ENCODE peak calls at places on chromosomes 5 and 9, in ten cellular contexts. O is cardiac muscle cell, C is right atrium auricular region, Z is adrenal gland, D is NCI-H2107, K is HFF-Myc, A is amygdala, X is left ventricle myocardium inferior, P is AG08396, I is EL. H is an unnamed sample.

GRCh38 chr5:114953559-114953958 is 216.1 kb downstream of the TRIM36 start:
- DNase-seq in A (no peak), X (no peak), I (no peak), K (no peak), Z (no peak), C (no peak), D (no peak), P (no peak), O (no peak), H (no peak)

GRCh38 chr9:120692901-120693573 is 21.2 kb downstream of the MEGF9 start:
- DNase-seq in Z (no peak), K (no peak), D (no peak), I (peak), X (no peak), O (no peak), P (no peak), A (no peak), C (no peak), H (no peak)

GRCh38 chr5:64690417-64691151 is at the start of gene SHISAL2B:
- DNase-seq in D (no peak), O (peak), K (no peak), Z (no peak), P (peak), A (no peak), C (no peak), X (no peak), I (peak), H (no peak)

GRCh38 chr5:167759411-167759821 is 532.0 kb upstream of the WWC1 start:
- DNase-seq in D (no peak), X (no peak), I (peak), A (no peak), Z (no peak), P (no peak), K (no peak), C (no peak), O (no peak), H (no peak)

GRCh38 chr5:133530270-133530669 is 82.1 kb downstream of the FSTL4 start:
- DNase-seq in O (no peak), P (no peak), C (no peak), K (no peak), Z (no peak), X (no peak), D (no peak), A (no peak), I (no peak), H (no peak)

GRCh38 chr5:34923694-34924461 is 5.5 kb upstream of the DNAJC21 start:
- DNase-seq in D (no peak), X (no peak), P (peak), A (no peak), Z (peak), O (no peak), I (peak), K (peak), C (no peak), H (no peak)

GRCh38 chr9:94289691-94290090 is 30.6 kb downstream of the ZNF169 start:
- DNase-seq in X (no peak), A (no peak), I (peak), C (no peak), Z (no peak), D (no peak), K (no peak), O (no peak), P (peak), H (no peak)

GRCh38 chr9:88990721-88991065 is 575 bp upstream of the S1PR3 start:
- DNase-seq in P (no peak), D (no peak), K (no peak), A (no peak), Z (no peak), C (no peak), O (peak), I (no peak), X (no peak), H (no peak)

GRCh38 chr5:127933348-127933747 is 150.2 kb upstream of the SLC12A2 start:
- DNase-seq in P (no peak), O (no peak), A (no peak), X (no peak), Z (no peak), I (no peak), C (no peak), K (no peak), D (no peak), H (no peak)

GRCh38 chr9:92664394-92665152 is 5.4 kb downstream of the IPPK start:
- DNase-seq in Z (no peak), A (no peak), P (no peak), X (no peak), K (no peak), C (no peak), D (no peak), O (no peak), I (no peak), H (no peak)

GRCh38 chr5:1836176-1836890 is 35.1 kb downstream of the NDUFS6 start:
- DNase-seq in A (no peak), C (no peak), P (no peak), I (no peak), Z (peak), X (peak), O (peak), K (no peak), D (no peak), H (no peak)

GRCh38 chr5:39191216-39191615 is 28.1 kb downstream of the FYB1 start:
- DNase-seq in D (no peak), X (no peak), P (no peak), C (no peak), K (no peak), I (no peak), Z (no peak), A (no peak), O (no peak), H (no peak)

GRCh38 chr9:136310273-136311030 is 6.6 kb upstream of the CCDC187 start:
- DNase-seq in C (no peak), O (no peak), K (no peak), D (peak), A (no peak), X (no peak), I (no peak), Z (no peak), P (no peak), H (no peak)

GRCh38 chr9:104982543-104982942 is 54.6 kb upstream of the ABCA1 start:
- DNase-seq in K (no peak), X (no peak), C (no peak), D (no peak), P (no peak), Z (no peak), A (no peak), I (no peak), O (no peak), H (no peak)

GRCh38 chr5:81850494-81850893 is 99.6 kb upstream of the SSBP2 start:
- DNase-seq in K (no peak), C (peak), A (no peak), O (no peak), X (no peak), Z (no peak), D (no peak), P (peak), I (peak), H (no peak)

GRCh38 chr5:151665584-151665982 is 21.1 kb downstream of the SPARC start:
- DNase-seq in Z (no peak), A (no peak), D (no peak), O (no peak), I (no peak), K (no peak), C (no peak), X (no peak), P (no peak), H (no peak)

GRCh38 chr9:99690573-99690972 is 131.1 kb upstream of the NR4A3 start:
- DNase-seq in I (no peak), C (no peak), D (peak), X (no peak), A (peak), Z (no peak), K (no peak), O (no peak), P (no peak), H (no peak)

GRCh38 chr5:32538031-32538547 is 47.3 kb upstream of the SUB1 start:
- DNase-seq in C (no peak), P (no peak), D (peak), I (no peak), A (no peak), K (no peak), O (no peak), X (peak), Z (no peak), H (no peak)

GRCh38 chr5:55621218-55621617 is 86.5 kb upstream of the PLPP1 start:
- DNase-seq in P (no peak), Z (no peak), C (no peak), A (no peak), X (no peak), D (no peak), I (no peak), O (no peak), K (no peak), H (no peak)

GRCh38 chr9:129632460-129632859 is 6.5 kb downstream of the NTMT1 start:
- DNase-seq in C (no peak), D (no peak), O (peak), A (no peak), Z (no peak), P (peak), K (no peak), X (no peak), I (peak), H (no peak)

GRCh38 chr5:161719157-161719556 is 33.6 kb downstream of the GABRA6 start:
- DNase-seq in D (no peak), O (no peak), Z (no peak), P (no peak), K (no peak), X (no peak), I (no peak), C (no peak), A (no peak), H (no peak)

GRCh38 chr9:75001719-75002421 is 26.2 kb downstream of the CARNMT1 start:
- DNase-seq in P (peak), X (no peak), D (peak), A (no peak), Z (no peak), C (no peak), O (peak), I (peak), K (peak), H (no peak)

GRCh38 chr5:142821027-142821732 is 51.0 kb downstream of the ARHGAP26 start:
- DNase-seq in I (no peak), Z (no peak), C (no peak), O (no peak), K (no peak), P (no peak), D (no peak), A (no peak), X (no peak), H (no peak)

GRCh38 chr5:149633671-149634350 is 52.5 kb downstream of the ARHGEF37 start:
- DNase-seq in P (no peak), D (no peak), O (no peak), K (no peak), X (no peak), Z (no peak), A (no peak), I (no peak), C (no peak), H (no peak)

GRCh38 chr9:124392855-124393460 is 22.3 kb downstream of the PSMB7 start:
- DNase-seq in A (peak), I (peak), C (no peak), K (peak), D (no peak), X (no peak), P (peak), Z (peak), O (peak), H (no peak)

H was measured in lung.